ENCODE peak calls at places on chromosomes 5 and 9, in ten cellular contexts. J is hypothalamus; D is activated CD8-positive, alpha-beta memory T cell treated with anti-CD3 and anti-CD28 coated beads for 4 hours; M is DMS 273 treated with DMSO at 0.1 percent for 48 hours; A is NCI-H510A; B is stimulated activated CD4-positive, alpha-beta T cell treated with anti-CD3 and anti-CD28 coated beads, Interleukin-15, amount 100 ng/mL, for 48 hours; V is NAMALWA; T is activated T-cell treated with anti-CD3 and anti-CD28 coated beads, Interleukin-2, amount 50 U/mL, for 1 hour; N is cardiac septum; Y is ureter. C is an unnamed sample.

GRCh38 chr9:133604214-133604613 is 5.0 kb downstream of the FAM163B start:
- DNase-seq in J (no peak), D (peak), M (no peak), A (no peak), B (peak), V (peak), T (peak), N (no peak), Y (no peak), C (no peak)

GRCh38 chr5:37553720-37554402 is 174.7 kb downstream of the WDR70 start:
- DNase-seq in J (no peak), D (no peak), M (no peak), A (no peak), B (no peak), V (no peak), T (no peak), N (no peak), Y (no peak), C (no peak)

GRCh38 chr5:152221721-152222629 is 183.1 kb downstream of the NMUR2 start:
- DNase-seq in J (no peak), D (no peak), M (no peak), A (no peak), B (no peak), V (no peak), T (no peak), N (no peak), Y (no peak), C (no peak)

GRCh38 chr9:137682431-137682991 is 63.7 kb downstream of the EHMT1 start:
- DNase-seq in J (no peak), D (no peak), M (no peak), A (peak), B (no peak), V (no peak), T (no peak), N (no peak), Y (no peak), C (no peak)

GRCh38 chr5:84249918-84250635 is 134.6 kb downstream of the EDIL3 start:
- DNase-seq in J (no peak), D (no peak), M (no peak), A (no peak), B (no peak), V (no peak), T (no peak), N (no peak), Y (no peak), C (no peak)

GRCh38 chr5:4375640-4376039 is 764.5 kb upstream of the ADAMTS16 start:
- DNase-seq in J (no peak), D (no peak), M (no peak), A (no peak), B (no peak), V (peak), T (no peak), N (no peak), Y (no peak), C (no peak)

GRCh38 chr5:144390133-144390532 is 219.5 kb downstream of the KCTD16 start:
- DNase-seq in J (no peak), D (no peak), M (no peak), A (no peak), B (no peak), V (no peak), T (no peak), N (no peak), Y (no peak), C (no peak)

GRCh38 chr5:140181002-140181483 is 6.1 kb downstream of the CYSTM1 start:
- DNase-seq in J (no peak), D (no peak), M (no peak), A (no peak), B (no peak), V (no peak), T (no peak), N (no peak), Y (no peak), C (no peak)

GRCh38 chr5:66818304-66818934 is 222.2 kb downstream of the MAST4 start:
- DNase-seq in J (no peak), D (no peak), M (no peak), A (no peak), B (no peak), V (no peak), T (no peak), N (no peak), Y (no peak), C (no peak)

GRCh38 chr5:80998590-80998979 is 38.4 kb downstream of the RASGRF2 start:
- DNase-seq in J (no peak), D (no peak), M (no peak), A (no peak), B (no peak), V (no peak), T (no peak), N (no peak), Y (no peak), C (no peak)

GRCh38 chr9:123925161-123925560 is 4.8 kb downstream of the DENND1A start:
- DNase-seq in J (no peak), D (no peak), M (no peak), A (no peak), B (no peak), V (no peak), T (no peak), N (no peak), Y (no peak), C (no peak)

GRCh38 chr5:53936481-53937352 is 373.7 kb downstream of the ARL15 start:
- DNase-seq in J (no peak), D (no peak), M (no peak), A (no peak), B (no peak), V (no peak), T (no peak), N (no peak), Y (no peak), C (no peak)

GRCh38 chr9:18791074-18791473 is 241.9 kb downstream of the SAXO1 start:
- DNase-seq in J (no peak), D (no peak), M (no peak), A (no peak), B (no peak), V (peak), T (no peak), N (no peak), Y (no peak), C (no peak)

GRCh38 chr9:19495186-19496028 is 86.6 kb downstream of the ACER2 start:
- DNase-seq in J (no peak), D (no peak), M (no peak), A (no peak), B (no peak), V (no peak), T (no peak), N (no peak), Y (no peak), C (no peak)

GRCh38 chr9:83570359-83570758 is 32.2 kb upstream of the FRMD3 start:
- DNase-seq in J (no peak), D (no peak), M (no peak), A (no peak), B (no peak), V (no peak), T (no peak), N (no peak), Y (no peak), C (no peak)

GRCh38 chr5:109196486-109196885 is 213.3 kb downstream of the PJA2 start:
- DNase-seq in J (no peak), D (no peak), M (no peak), A (no peak), B (no peak), V (no peak), T (no peak), N (no peak), Y (no peak), C (no peak)

GRCh38 chr5:142866563-142867275 is 96.5 kb downstream of the ARHGAP26 start:
- DNase-seq in J (peak), D (no peak), M (peak), A (peak), B (peak), V (peak), T (peak), N (no peak), Y (no peak), C (no peak)

GRCh38 chr9:108053555-108054061 is 564.0 kb upstream of the KLF4 start:
- DNase-seq in J (no peak), D (no peak), M (peak), A (no peak), B (no peak), V (no peak), T (no peak), N (no peak), Y (peak), C (peak)

GRCh38 chr9:78278177-78278777 is 18.6 kb upstream of the PSAT1 start:
- DNase-seq in J (no peak), D (no peak), M (no peak), A (no peak), B (no peak), V (no peak), T (no peak), N (no peak), Y (no peak), C (no peak)

GRCh38 chr9:134533850-134534585 is 107.6 kb upstream of the COL5A1 start:
- DNase-seq in J (peak), D (no peak), M (no peak), A (no peak), B (no peak), V (no peak), T (no peak), N (peak), Y (no peak), C (no peak)

GRCh38 chr5:130138406-130139060 is 234.3 kb downstream of the CHSY3 start:
- DNase-seq in J (no peak), D (no peak), M (no peak), A (no peak), B (no peak), V (no peak), T (no peak), N (no peak), Y (no peak), C (no peak)

GRCh38 chr9:93040409-93040808 is 18.1 kb upstream of the SUSD3 start:
- DNase-seq in J (no peak), D (no peak), M (no peak), A (no peak), B (no peak), V (no peak), T (no peak), N (no peak), Y (no peak), C (no peak)

GRCh38 chr5:96114736-96115466 is 153.2 kb upstream of the ELL2 start:
- DNase-seq in J (no peak), D (no peak), M (no peak), A (no peak), B (no peak), V (no peak), T (no peak), N (no peak), Y (no peak), C (no peak)

GRCh38 chr5:137264573-137264972 is 234.6 kb downstream of the SPOCK1 start:
- DNase-seq in J (no peak), D (no peak), M (no peak), A (no peak), B (no peak), V (no peak), T (no peak), N (no peak), Y (no peak), C (no peak)

GRCh38 chr5:92916036-92916435 is 665.0 kb downstream of the NR2F1-AS1 start:
- DNase-seq in J (no peak), D (no peak), M (no peak), A (no peak), B (no peak), V (no peak), T (no peak), N (no peak), Y (no peak), C (no peak)

GRCh38 chr9:35914307-35914807 is 5.1 kb downstream of the SPAAR start:
- DNase-seq in J (no peak), D (no peak), M (no peak), A (no peak), B (no peak), V (peak), T (no peak), N (peak), Y (no peak), C (peak)